ENCODE peak calls at places on chromosomes 2 and 18, in five cellular contexts. X, D, B, R and C are unnamed samples.

GRCh38 chr2:162100579-162100978 is 26.6 kb upstream of the DPP4 start:
- DNase-seq in X (no peak), D (no peak), B (no peak), R (no peak), C (no peak)

GRCh38 chr2:25041307-25041927 is 459 bp upstream of the EFR3B start:
- DNase-seq in X (peak; percentile 95), D (peak; percentile 23), B (peak; percentile 70), R (peak; percentile 22), C (peak; percentile 70)

GRCh38 chr2:143026411-143027054 is 102.7 kb upstream of the ARHGAP15 start:
- DNase-seq in X (peak; percentile 56), D (no peak), B (no peak), R (no peak), C (no peak)

GRCh38 chr18:69978743-69979715 is 31.4 kb upstream of the CD226 start:
- DNase-seq in X (no peak), D (no peak), B (no peak), R (no peak), C (no peak)

GRCh38 chr18:59996370-59996966 is 96.7 kb downstream of the PMAIP1 start:
- DNase-seq in X (peak; percentile 58), D (peak; percentile 62), B (peak; percentile 50), R (peak; percentile 46), C (peak; percentile 51)

GRCh38 chr2:137893145-137893544 is 71.1 kb upstream of the HNMT start:
- DNase-seq in X (no peak), D (no peak), B (no peak), R (no peak), C (peak; percentile 68)

GRCh38 chr2:122949523-122949922 is 1075.6 kb upstream of the CNTNAP5 start:
- DNase-seq in X (no peak), D (no peak), B (no peak), R (no peak), C (no peak)

GRCh38 chr2:13193900-13194299 is 477.2 kb downstream of the TRIB2 start:
- DNase-seq in X (peak; percentile 72), D (peak; percentile 55), B (peak; percentile 4), R (peak; percentile 6), C (peak; percentile 4)

GRCh38 chr2:241545113-241545512 is 13.4 kb upstream of the BOK start:
- DNase-seq in X (peak; percentile 45), D (peak; percentile 35), B (no peak), R (peak; percentile 71), C (no peak)

GRCh38 chr2:172643142-172643541 is 87.3 kb downstream of the PDK1 start:
- DNase-seq in X (no peak), D (peak; percentile 53), B (no peak), R (no peak), C (no peak)

GRCh38 chr18:31990823-31991222 is 27.8 kb upstream of the RNF125 start:
- DNase-seq in X (no peak), D (no peak), B (no peak), R (no peak), C (no peak)